ENCODE peak calls at places on chromosome 6, in four cellular contexts. One of them, this sample, is unnamed.

GRCh38 chr6:32109114-32109764 is at the start of gene TNXB:
- DNase-seq in IMR-90: no peak
- DNase-seq in HepG2: no peak
- DNase-seq in GM12878: no peak
- DNase-seq in this sample: peak

GRCh38 chr6:3891889-3892288 is 42.7 kb downstream of the FAM50B start:
- DNase-seq in HepG2: no peak
- DNase-seq in IMR-90: no peak
- DNase-seq in GM12878: no peak
- DNase-seq in this sample: no peak

GRCh38 chr6:31952140-31952805 is 6.4 kb downstream of the CFB start:
- DNase-seq in HepG2: peak
- DNase-seq in IMR-90: peak
- DNase-seq in GM12878: no peak
- DNase-seq in this sample: peak

GRCh38 chr6:27829453-27830211 is 82.6 kb downstream of the OR2B2 start:
- DNase-seq in HepG2: peak
- DNase-seq in IMR-90: peak
- DNase-seq in GM12878: no peak
- DNase-seq in this sample: no peak

GRCh38 chr6:15401120-15401519 is 155.3 kb downstream of the JARID2 start:
- DNase-seq in HepG2: no peak
- DNase-seq in GM12878: no peak
- DNase-seq in IMR-90: no peak
- DNase-seq in this sample: no peak

GRCh38 chr6:157063176-157063934 is 260.0 kb downstream of the TMEM242 start:
- DNase-seq in IMR-90: no peak
- DNase-seq in HepG2: no peak
- DNase-seq in GM12878: no peak
- DNase-seq in this sample: no peak

GRCh38 chr6:78629154-78629721 is 238.1 kb upstream of the IRAK1BP1 start:
- DNase-seq in HepG2: no peak
- DNase-seq in IMR-90: peak
- DNase-seq in GM12878: no peak
- DNase-seq in this sample: no peak

GRCh38 chr6:87183687-87184086 is 28.3 kb downstream of the ZNF292 start:
- DNase-seq in IMR-90: peak
- DNase-seq in HepG2: no peak
- DNase-seq in GM12878: no peak
- DNase-seq in this sample: no peak

GRCh38 chr6:5155901-5156300 is 70.8 kb downstream of the PPP1R3G start:
- DNase-seq in GM12878: no peak
- DNase-seq in HepG2: no peak
- DNase-seq in IMR-90: no peak
- DNase-seq in this sample: no peak

GRCh38 chr6:30107756-30108155 is 5.1 kb downstream of the TRIM31 start:
- DNase-seq in GM12878: no peak
- DNase-seq in HepG2: no peak
- DNase-seq in IMR-90: no peak
- DNase-seq in this sample: no peak

GRCh38 chr6:157075549-157076426 is 247.5 kb downstream of the TMEM242 start:
- DNase-seq in IMR-90: peak
- DNase-seq in GM12878: peak
- DNase-seq in HepG2: no peak
- DNase-seq in this sample: no peak

GRCh38 chr6:125844989-125845388 is 54.2 kb downstream of the NCOA7 start:
- DNase-seq in HepG2: no peak
- DNase-seq in IMR-90: no peak
- DNase-seq in GM12878: no peak
- DNase-seq in this sample: no peak

GRCh38 chr6:16511723-16512584 is 249.3 kb downstream of the ATXN1 start:
- DNase-seq in IMR-90: no peak
- DNase-seq in HepG2: no peak
- DNase-seq in GM12878: peak
- DNase-seq in this sample: no peak

GRCh38 chr6:53793318-53793975 is 1.4 kb upstream of the LRRC1 start:
- DNase-seq in IMR-90: peak
- DNase-seq in GM12878: no peak
- DNase-seq in HepG2: peak
- DNase-seq in this sample: no peak

GRCh38 chr6:85669735-85670194 is 27.1 kb upstream of the SYNCRIP start:
- DNase-seq in IMR-90: peak
- DNase-seq in GM12878: peak
- DNase-seq in HepG2: no peak
- DNase-seq in this sample: no peak

GRCh38 chr6:4950849-4951533 is 52.8 kb downstream of the RPP40 start:
- DNase-seq in IMR-90: no peak
- DNase-seq in HepG2: no peak
- DNase-seq in GM12878: no peak
- DNase-seq in this sample: no peak

GRCh38 chr6:41090841-41091761 is 18.3 kb downstream of the NFYA start:
- DNase-seq in IMR-90: peak
- DNase-seq in HepG2: no peak
- DNase-seq in GM12878: no peak
- DNase-seq in this sample: no peak

GRCh38 chr6:149150999-149151398 is 166.5 kb upstream of the TAB2 start:
- DNase-seq in IMR-90: no peak
- DNase-seq in GM12878: no peak
- DNase-seq in HepG2: no peak
- DNase-seq in this sample: no peak

GRCh38 chr6:150004101-150004782 is 21.1 kb downstream of the RAET1L start:
- DNase-seq in HepG2: no peak
- DNase-seq in GM12878: no peak
- DNase-seq in IMR-90: no peak
- DNase-seq in this sample: no peak

GRCh38 chr6:12164508-12164770 is 125.7 kb upstream of the EDN1 start:
- DNase-seq in IMR-90: peak
- DNase-seq in HepG2: no peak
- DNase-seq in GM12878: no peak
- DNase-seq in this sample: no peak

GRCh38 chr6:155190667-155191066 is 73.1 kb upstream of the CLDN20 start:
- DNase-seq in HepG2: no peak
- DNase-seq in IMR-90: no peak
- DNase-seq in GM12878: no peak
- DNase-seq in this sample: no peak

GRCh38 chr6:155187096-155187495 is 76.7 kb upstream of the CLDN20 start:
- DNase-seq in IMR-90: no peak
- DNase-seq in HepG2: no peak
- DNase-seq in GM12878: no peak
- DNase-seq in this sample: no peak

GRCh38 chr6:155186052-155186658 is 77.7 kb upstream of the CLDN20 start:
- DNase-seq in IMR-90: peak
- DNase-seq in HepG2: no peak
- DNase-seq in GM12878: no peak
- DNase-seq in this sample: no peak

GRCh38 chr6:155187994-155188706 is 75.7 kb upstream of the CLDN20 start:
- DNase-seq in HepG2: no peak
- DNase-seq in GM12878: no peak
- DNase-seq in IMR-90: peak
- DNase-seq in this sample: no peak

DNA sequence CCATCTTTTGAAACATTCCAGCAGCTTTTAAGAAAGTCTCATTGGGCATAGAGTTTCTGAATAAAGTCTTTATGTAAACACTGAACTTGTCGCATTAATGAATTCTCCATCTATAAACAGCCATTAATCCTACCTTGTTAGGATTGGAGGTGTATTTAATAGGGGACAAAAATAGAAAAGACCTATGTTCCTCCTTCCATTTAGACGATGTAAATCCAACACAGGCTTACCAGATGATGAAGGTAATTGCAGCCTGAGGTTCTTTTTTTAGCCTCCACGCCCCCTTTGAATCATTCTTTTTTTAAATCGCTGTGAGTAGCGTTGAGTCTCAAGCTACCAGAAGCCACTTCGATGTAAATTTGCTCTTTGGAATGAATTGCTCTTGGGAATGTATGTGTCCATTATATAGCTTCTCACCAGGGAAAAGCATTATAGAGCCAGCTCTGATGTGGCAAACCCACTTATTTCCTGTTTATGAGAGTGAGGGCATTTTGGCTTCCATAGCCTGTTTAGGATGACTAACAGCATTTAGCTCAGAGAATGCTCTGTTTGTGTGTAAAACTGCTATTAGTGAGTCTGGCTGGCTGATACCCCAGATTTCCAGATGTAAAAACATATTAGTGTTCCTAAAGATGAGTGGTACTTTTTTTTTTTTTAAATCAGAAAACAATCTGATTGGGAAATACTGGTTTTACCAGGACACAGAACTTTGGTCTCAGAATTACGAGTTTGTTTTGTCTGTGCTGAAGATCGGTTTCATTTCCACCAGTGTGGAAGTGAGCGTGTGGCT is 74.9 kb upstream of the CLDN20 start:
- DNase-seq in GM12878: no peak
- DNase-seq in HepG2: peak
- DNase-seq in IMR-90: peak
- DNase-seq in this sample: no peak
- TF ChIP-seq MXI1 in GM12878: no peak
- TF ChIP-seq MXI1 in HepG2: no peak
- TF ChIP-seq MXI1 in IMR-90: no peak
- TF ChIP-seq MXI1 in this sample: no peak

GRCh38 chr6:82646231-82646615 is 282.6 kb downstream of the TPBG start:
- DNase-seq in HepG2: no peak
- DNase-seq in IMR-90: no peak
- DNase-seq in GM12878: no peak
- DNase-seq in this sample: no peak
- TF ChIP-seq MXI1 in HepG2: no peak
- TF ChIP-seq MXI1 in IMR-90: no peak
- TF ChIP-seq MXI1 in GM12878: no peak
- TF ChIP-seq MXI1 in this sample: no peak

GRCh38 chr6:166553563-166554271 is 32.8 kb downstream of the RAMACL start:
- DNase-seq in HepG2: no peak
- DNase-seq in GM12878: no peak
- DNase-seq in IMR-90: peak
- DNase-seq in this sample: no peak
- TF ChIP-seq MXI1 in HepG2: no peak
- TF ChIP-seq MXI1 in GM12878: no peak
- TF ChIP-seq MXI1 in IMR-90: peak
- TF ChIP-seq MXI1 in this sample: no peak

GRCh38 chr6:105138141-105138540 is 41.7 kb downstream of the POPDC3 start:
- DNase-seq in GM12878: no peak
- DNase-seq in IMR-90: no peak
- DNase-seq in HepG2: no peak
- DNase-seq in this sample: no peak

GRCh38 chr6:105135056-105135455 is 44.8 kb downstream of the POPDC3 start:
- DNase-seq in IMR-90: peak
- DNase-seq in HepG2: peak
- DNase-seq in GM12878: no peak
- DNase-seq in this sample: no peak

GRCh38 chr6:105137388-105137787 is 42.4 kb downstream of the POPDC3 start:
- DNase-seq in IMR-90: no peak
- DNase-seq in HepG2: no peak
- DNase-seq in GM12878: no peak
- DNase-seq in this sample: no peak

GRCh38 chr6:105136433-105137350 is 43.1 kb downstream of the POPDC3 start:
- DNase-seq in IMR-90: peak
- DNase-seq in HepG2: no peak
- DNase-seq in GM12878: no peak
- DNase-seq in this sample: peak

DNA sequence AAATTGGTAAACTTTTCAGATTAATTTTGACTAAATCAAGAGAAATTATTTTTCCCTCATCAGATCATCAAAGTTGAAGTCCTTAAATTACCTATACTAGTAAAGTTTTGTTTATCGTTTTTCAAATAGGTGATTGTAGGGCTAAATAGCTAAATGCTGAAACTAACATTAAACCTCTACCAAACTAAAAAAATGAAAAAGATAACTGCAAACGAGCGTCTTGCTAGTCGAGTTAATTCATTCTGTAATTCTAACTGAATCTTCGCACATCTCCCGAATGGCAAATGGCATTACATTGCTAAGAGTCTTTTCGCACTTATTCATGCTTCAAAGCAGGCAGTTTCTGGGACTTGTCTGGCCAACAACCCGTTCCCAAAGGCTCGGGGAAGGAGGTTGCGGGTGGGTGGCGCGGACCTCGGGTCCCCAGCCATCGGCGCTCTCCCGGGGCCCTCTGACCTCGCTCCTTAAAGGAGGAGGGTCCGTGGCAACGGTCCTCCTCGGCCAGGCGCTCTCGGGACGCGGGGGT is 43.8 kb downstream of the POPDC3 start:
- DNase-seq in HepG2: no peak
- DNase-seq in GM12878: no peak
- DNase-seq in IMR-90: peak
- DNase-seq in this sample: no peak
- TF ChIP-seq MXI1 in HepG2: no peak
- TF ChIP-seq MXI1 in GM12878: no peak
- TF ChIP-seq MXI1 in IMR-90: no peak
- TF ChIP-seq MXI1 in this sample: no peak

GRCh38 chr6:109396319-109396718 is 14.1 kb upstream of the CD164 start:
- DNase-seq in GM12878: no peak
- DNase-seq in HepG2: no peak
- DNase-seq in IMR-90: no peak
- DNase-seq in this sample: no peak

GRCh38 chr6:109393882-109394281 is 11.6 kb upstream of the CD164 start:
- DNase-seq in IMR-90: peak
- DNase-seq in HepG2: no peak
- DNase-seq in GM12878: no peak
- DNase-seq in this sample: no peak

DNA sequence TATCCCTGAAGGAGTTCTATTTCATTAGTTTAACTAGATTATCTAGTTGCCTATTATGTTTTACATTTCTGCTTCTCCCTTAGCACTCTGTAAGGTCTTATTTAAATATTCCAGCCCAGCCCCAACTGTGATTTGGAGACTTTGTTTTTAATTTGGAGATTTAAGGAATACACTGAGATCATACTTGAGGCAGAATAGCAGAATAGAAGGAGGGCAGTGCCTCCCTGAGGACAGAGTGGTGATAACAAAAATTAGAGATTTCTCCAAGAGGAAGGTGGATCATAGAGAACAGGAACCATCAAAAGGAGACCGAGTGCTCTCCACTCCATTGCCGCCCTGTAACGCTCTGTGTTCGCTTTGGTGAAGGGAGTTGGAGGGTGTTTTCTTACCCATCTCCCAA is 14.8 kb upstream of the CD164 start:
- DNase-seq in GM12878: no peak
- DNase-seq in IMR-90: peak
- DNase-seq in HepG2: no peak
- DNase-seq in this sample: peak
- TF ChIP-seq MXI1 in GM12878: no peak
- TF ChIP-seq MXI1 in IMR-90: no peak
- TF ChIP-seq MXI1 in HepG2: no peak
- TF ChIP-seq MXI1 in this sample: no peak

DNA sequence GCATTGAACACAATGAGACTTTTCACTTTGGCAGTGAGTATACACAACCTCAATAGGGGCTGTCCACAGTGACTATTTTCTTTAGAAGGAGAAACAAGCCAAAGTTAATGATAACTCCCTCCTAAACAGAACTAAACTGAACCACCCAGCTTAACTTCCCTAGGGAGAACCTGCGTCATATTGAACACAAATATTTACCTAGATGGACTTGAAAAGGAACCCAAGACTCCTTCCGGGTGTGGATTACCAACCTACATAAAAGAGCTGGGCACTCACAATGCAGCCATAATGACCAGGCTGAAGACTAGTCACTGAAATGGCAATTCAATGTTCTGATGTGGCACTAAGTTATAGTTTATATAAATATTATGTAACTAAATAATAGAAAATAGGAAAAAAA is 160.6 kb downstream of the IBTK start:
- DNase-seq in GM12878: no peak
- DNase-seq in HepG2: peak
- DNase-seq in IMR-90: no peak
- DNase-seq in this sample: no peak
- TF ChIP-seq MXI1 in GM12878: no peak
- TF ChIP-seq MXI1 in HepG2: no peak
- TF ChIP-seq MXI1 in IMR-90: no peak
- TF ChIP-seq MXI1 in this sample: no peak

This sample was measured in K562.